ENCODE peak calls at places on chromosome 12, in six cellular contexts. One of them, this sample, is unnamed.
A peak's percentile ranks its signal among the peaks of the same experiment; 100 is the strongest.

GRCh38 chr12:48194780-48195179 is 8.3 kb downstream of the OR10AD1 start:
- DNase-seq in mesenchymal stem cell: peak; percentile 54
- DNase-seq in astrocyte: peak; percentile 28
- DNase-seq in body of pancreas: no peak
- DNase-seq in cardiac muscle cell: no peak
- DNase-seq in lung: no peak
- DNase-seq in this sample: no peak

GRCh38 chr12:51390457-51391046 is 654 bp downstream of the GALNT6 start:
- DNase-seq in mesenchymal stem cell: no peak
- DNase-seq in astrocyte: no peak
- DNase-seq in body of pancreas: no peak
- DNase-seq in cardiac muscle cell: no peak
- DNase-seq in lung: no peak
- DNase-seq in this sample: no peak

GRCh38 chr12:119178544-119179334 is at the start of gene HSPB8:
- DNase-seq in mesenchymal stem cell: peak; percentile 98
- DNase-seq in astrocyte: peak; percentile 87
- DNase-seq in body of pancreas: peak; percentile 81
- DNase-seq in cardiac muscle cell: peak; percentile 98
- DNase-seq in lung: peak; percentile 92
- DNase-seq in this sample: peak; percentile 99

GRCh38 chr12:66590276-66590675 is 88.6 kb downstream of the GRIP1 start:
- DNase-seq in mesenchymal stem cell: no peak
- DNase-seq in astrocyte: no peak
- DNase-seq in body of pancreas: no peak
- DNase-seq in cardiac muscle cell: no peak
- DNase-seq in lung: no peak
- DNase-seq in this sample: no peak

GRCh38 chr12:26523708-26524150 is 309.3 kb downstream of the ITPR2 start:
- DNase-seq in mesenchymal stem cell: peak; percentile 79
- DNase-seq in astrocyte: peak; percentile 91
- DNase-seq in body of pancreas: peak; percentile 99
- DNase-seq in cardiac muscle cell: no peak
- DNase-seq in lung: peak; percentile 91
- DNase-seq in this sample: peak; percentile 85

GRCh38 chr12:57099062-57099714 is 10.3 kb downstream of the NAB2 start:
- DNase-seq in mesenchymal stem cell: no peak
- DNase-seq in astrocyte: no peak
- DNase-seq in body of pancreas: no peak
- DNase-seq in cardiac muscle cell: no peak
- DNase-seq in lung: no peak
- DNase-seq in this sample: no peak

GRCh38 chr12:122197612-122197966 is 5.9 kb upstream of the B3GNT4 start:
- DNase-seq in mesenchymal stem cell: no peak
- DNase-seq in astrocyte: peak; percentile 10
- DNase-seq in body of pancreas: no peak
- DNase-seq in cardiac muscle cell: no peak
- DNase-seq in lung: no peak
- DNase-seq in this sample: no peak

GRCh38 chr12:124381454-124382207 is 86.7 kb downstream of the RFLNA start:
- DNase-seq in mesenchymal stem cell: peak; percentile 72
- DNase-seq in astrocyte: peak; percentile 81
- DNase-seq in body of pancreas: peak; percentile 94
- DNase-seq in cardiac muscle cell: no peak
- DNase-seq in lung: peak; percentile 90
- DNase-seq in this sample: peak; percentile 92

GRCh38 chr12:106773286-106773685 is 1.2 kb upstream of the RIC8B start:
- DNase-seq in mesenchymal stem cell: no peak
- DNase-seq in astrocyte: no peak
- DNase-seq in body of pancreas: no peak
- DNase-seq in cardiac muscle cell: no peak
- DNase-seq in lung: no peak
- DNase-seq in this sample: no peak

GRCh38 chr12:12684375-12685106 is 11.4 kb downstream of the GPR19 start:
- DNase-seq in mesenchymal stem cell: peak; percentile 63
- DNase-seq in astrocyte: no peak
- DNase-seq in body of pancreas: no peak
- DNase-seq in cardiac muscle cell: peak; percentile 83
- DNase-seq in lung: no peak
- DNase-seq in this sample: peak; percentile 35

GRCh38 chr12:108816652-108817335 is 40.6 kb downstream of the SSH1 start:
- DNase-seq in mesenchymal stem cell: no peak
- DNase-seq in astrocyte: no peak
- DNase-seq in body of pancreas: no peak
- DNase-seq in cardiac muscle cell: no peak
- DNase-seq in lung: no peak
- DNase-seq in this sample: peak; percentile 58

GRCh38 chr12:101459642-101460346 is 15.3 kb upstream of the SPIC start:
- DNase-seq in mesenchymal stem cell: peak; percentile 62
- DNase-seq in astrocyte: no peak
- DNase-seq in body of pancreas: peak; percentile 14
- DNase-seq in cardiac muscle cell: no peak
- DNase-seq in lung: no peak
- DNase-seq in this sample: peak; percentile 17

GRCh38 chr12:124386059-124386458 is 91.2 kb downstream of the RFLNA start:
- DNase-seq in mesenchymal stem cell: peak; percentile 53
- DNase-seq in astrocyte: peak; percentile 42
- DNase-seq in body of pancreas: no peak
- DNase-seq in cardiac muscle cell: no peak
- DNase-seq in lung: no peak
- DNase-seq in this sample: peak; percentile 85

GRCh38 chr12:22525426-22525825 is 18.9 kb downstream of the C2CD5 start:
- DNase-seq in mesenchymal stem cell: no peak
- DNase-seq in astrocyte: peak; percentile 6
- DNase-seq in body of pancreas: no peak
- DNase-seq in cardiac muscle cell: no peak
- DNase-seq in lung: no peak
- DNase-seq in this sample: no peak

GRCh38 chr12:57340104-57340503 is 89.1 kb upstream of the STAC3 start:
- DNase-seq in mesenchymal stem cell: peak; percentile 96
- DNase-seq in astrocyte: peak; percentile 86
- DNase-seq in body of pancreas: peak; percentile 71
- DNase-seq in cardiac muscle cell: peak; percentile 77
- DNase-seq in lung: no peak
- DNase-seq in this sample: peak; percentile 56

GRCh38 chr12:52728374-52728773 is 25.1 kb upstream of the KRT77 start:
- DNase-seq in mesenchymal stem cell: no peak
- DNase-seq in astrocyte: no peak
- DNase-seq in body of pancreas: no peak
- DNase-seq in cardiac muscle cell: no peak
- DNase-seq in lung: no peak
- DNase-seq in this sample: no peak

GRCh38 chr12:51923506-51924365 is 16.4 kb downstream of the ACVRL1 start:
- DNase-seq in mesenchymal stem cell: no peak
- DNase-seq in astrocyte: no peak
- DNase-seq in body of pancreas: peak; percentile 39
- DNase-seq in cardiac muscle cell: peak; percentile 56
- DNase-seq in lung: peak; percentile 52
- DNase-seq in this sample: peak; percentile 88

GRCh38 chr12:45726594-45727300 is 2.8 kb upstream of the ARID2 start:
- DNase-seq in mesenchymal stem cell: peak; percentile 59
- DNase-seq in astrocyte: peak; percentile 17
- DNase-seq in body of pancreas: peak; percentile 61
- DNase-seq in cardiac muscle cell: peak; percentile 58
- DNase-seq in lung: peak; percentile 53
- DNase-seq in this sample: peak; percentile 81

GRCh38 chr12:58588771-58589170 is 331.5 kb downstream of the LRIG3 start:
- DNase-seq in mesenchymal stem cell: peak; percentile 37
- DNase-seq in astrocyte: no peak
- DNase-seq in body of pancreas: no peak
- DNase-seq in cardiac muscle cell: no peak
- DNase-seq in lung: no peak
- DNase-seq in this sample: no peak

GRCh38 chr12:29695026-29695425 is 88.7 kb downstream of the TMTC1 start:
- DNase-seq in mesenchymal stem cell: peak; percentile 43
- DNase-seq in astrocyte: no peak
- DNase-seq in body of pancreas: no peak
- DNase-seq in cardiac muscle cell: no peak
- DNase-seq in lung: no peak
- DNase-seq in this sample: no peak

GRCh38 chr12:101414533-101415119 is 7.1 kb upstream of the ARL1 start:
- DNase-seq in mesenchymal stem cell: peak; percentile 68
- DNase-seq in astrocyte: peak; percentile 25
- DNase-seq in body of pancreas: peak; percentile 59
- DNase-seq in cardiac muscle cell: peak; percentile 60
- DNase-seq in lung: peak; percentile 35
- DNase-seq in this sample: no peak

GRCh38 chr12:108666326-108666995 is 32.8 kb upstream of the SELPLG start:
- DNase-seq in mesenchymal stem cell: peak; percentile 56
- DNase-seq in astrocyte: no peak
- DNase-seq in body of pancreas: peak; percentile 41
- DNase-seq in cardiac muscle cell: no peak
- DNase-seq in lung: no peak
- DNase-seq in this sample: peak; percentile 70

GRCh38 chr12:76708291-76708690 is 55.6 kb upstream of the ZDHHC17 start:
- DNase-seq in mesenchymal stem cell: peak; percentile 20
- DNase-seq in astrocyte: no peak
- DNase-seq in body of pancreas: no peak
- DNase-seq in cardiac muscle cell: no peak
- DNase-seq in lung: no peak
- DNase-seq in this sample: no peak

GRCh38 chr12:101696477-101697196 is 803 bp upstream of the CHPT1 start:
- DNase-seq in mesenchymal stem cell: no peak
- DNase-seq in astrocyte: no peak
- DNase-seq in body of pancreas: peak; percentile 52
- DNase-seq in cardiac muscle cell: peak; percentile 22
- DNase-seq in lung: peak; percentile 54
- DNase-seq in this sample: peak; percentile 67

GRCh38 chr12:128069359-128069997 is 197.5 kb upstream of the TMEM132C start:
- DNase-seq in mesenchymal stem cell: peak; percentile 45
- DNase-seq in astrocyte: peak; percentile 53
- DNase-seq in body of pancreas: peak; percentile 24
- DNase-seq in cardiac muscle cell: peak; percentile 75
- DNase-seq in lung: no peak
- DNase-seq in this sample: no peak

DNA sequence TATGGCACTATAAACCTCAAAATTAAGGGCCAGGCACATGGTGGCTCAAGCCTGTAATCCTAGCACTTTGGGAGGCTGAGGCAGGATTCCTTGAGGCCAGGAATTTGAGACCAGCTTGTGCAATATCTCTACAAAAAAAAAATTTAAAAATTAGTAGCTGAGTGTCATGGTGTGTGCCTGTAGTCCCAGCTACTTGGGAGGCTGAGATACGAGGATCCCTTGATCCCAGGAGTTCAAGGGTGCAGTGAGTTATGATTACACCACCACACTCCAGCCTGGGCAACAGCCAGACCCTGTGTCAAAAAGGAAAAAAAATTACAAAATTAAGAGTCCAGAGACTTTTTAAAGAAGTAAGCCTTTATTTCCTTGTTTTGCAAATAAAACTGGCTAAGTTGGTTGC is 1.8 kb upstream of the GCN1 start:
- DNase-seq in mesenchymal stem cell: peak; percentile 6
- DNase-seq in astrocyte: no peak
- DNase-seq in body of pancreas: no peak
- DNase-seq in cardiac muscle cell: no peak
- DNase-seq in lung: no peak
- DNase-seq in this sample: no peak
- H3K27ac ChIP-seq in mesenchymal stem cell: no peak overlapping the region
- H3K27ac ChIP-seq in astrocyte: no peak overlapping the region
- H3K27ac ChIP-seq in body of pancreas: no peak overlapping the region
- H3K27ac ChIP-seq in cardiac muscle cell: no peak overlapping the region
- H3K27ac ChIP-seq in lung: no peak overlapping the region
- H3K27ac ChIP-seq in this sample: peak overlapping the region; percentile 91

DNA sequence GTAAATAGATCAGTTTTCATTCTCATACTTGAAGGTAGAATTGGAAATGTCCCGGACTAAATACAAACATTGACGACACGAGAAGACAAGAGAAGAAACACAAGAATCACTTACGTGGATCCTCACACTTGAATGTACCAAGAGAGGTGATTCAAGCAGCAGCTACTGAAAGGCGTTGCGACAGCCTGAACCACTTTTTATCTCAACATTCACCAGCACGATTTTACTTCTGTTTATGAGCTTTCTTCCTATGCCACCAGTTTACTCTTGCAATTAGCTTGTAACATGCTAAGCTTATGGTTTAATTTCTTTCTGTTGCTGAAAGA is 3.5 kb upstream of the FZD10 start:
- DNase-seq in mesenchymal stem cell: no peak
- DNase-seq in astrocyte: no peak
- DNase-seq in body of pancreas: no peak
- DNase-seq in cardiac muscle cell: no peak
- DNase-seq in lung: no peak
- DNase-seq in this sample: no peak
- H3K4me3 ChIP-seq in mesenchymal stem cell: no peak overlapping the region
- H3K4me3 ChIP-seq in astrocyte: no peak overlapping the region
- H3K4me3 ChIP-seq in body of pancreas: no peak overlapping the region
- H3K4me3 ChIP-seq in cardiac muscle cell: no peak overlapping the region
- H3K4me3 ChIP-seq in lung: no peak overlapping the region
- H3K4me3 ChIP-seq in this sample: no peak overlapping the region

DNA sequence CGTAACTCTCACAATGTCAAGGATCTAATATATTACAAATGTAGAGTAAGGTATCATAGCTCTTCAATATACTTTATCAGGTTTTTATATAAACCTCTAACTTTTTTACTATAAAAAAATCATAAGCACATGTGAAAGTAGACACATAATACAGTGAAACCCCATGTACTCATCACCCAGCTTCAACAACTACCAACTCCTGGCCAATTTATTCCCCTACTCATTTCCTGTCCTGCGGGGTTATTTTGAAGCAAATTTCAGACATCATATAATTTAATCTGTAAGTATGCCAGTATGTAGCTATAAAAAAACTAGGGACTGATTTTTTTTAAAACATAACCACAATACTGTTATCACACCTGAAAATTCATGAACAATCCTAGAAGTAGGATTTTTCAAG is 47.7 kb downstream of the NOPCHAP1 start:
- DNase-seq in mesenchymal stem cell: no peak
- DNase-seq in astrocyte: no peak
- DNase-seq in body of pancreas: no peak
- DNase-seq in cardiac muscle cell: no peak
- DNase-seq in lung: no peak
- DNase-seq in this sample: no peak
- H3K27ac ChIP-seq in mesenchymal stem cell: no peak overlapping the region
- H3K27ac ChIP-seq in astrocyte: no peak overlapping the region
- H3K27ac ChIP-seq in body of pancreas: no peak overlapping the region
- H3K27ac ChIP-seq in cardiac muscle cell: no peak overlapping the region
- H3K27ac ChIP-seq in lung: no peak overlapping the region
- H3K27ac ChIP-seq in this sample: no peak overlapping the region

GRCh38 chr12:91998316-91998715 is 147.3 kb downstream of the BTG1 start:
- DNase-seq in mesenchymal stem cell: no peak
- DNase-seq in astrocyte: no peak
- DNase-seq in body of pancreas: no peak
- DNase-seq in cardiac muscle cell: no peak
- DNase-seq in lung: no peak
- DNase-seq in this sample: no peak

GRCh38 chr12:91990525-91990924 is 155.1 kb downstream of the BTG1 start:
- DNase-seq in mesenchymal stem cell: no peak
- DNase-seq in astrocyte: peak; percentile 52
- DNase-seq in body of pancreas: no peak
- DNase-seq in cardiac muscle cell: no peak
- DNase-seq in lung: no peak
- DNase-seq in this sample: no peak

GRCh38 chr12:91993287-91994028 is 152.2 kb downstream of the BTG1 start:
- DNase-seq in mesenchymal stem cell: no peak
- DNase-seq in astrocyte: no peak
- DNase-seq in body of pancreas: no peak
- DNase-seq in cardiac muscle cell: no peak
- DNase-seq in lung: no peak
- DNase-seq in this sample: no peak

GRCh38 chr12:91991397-91992187 is 154.1 kb downstream of the BTG1 start:
- DNase-seq in mesenchymal stem cell: no peak
- DNase-seq in astrocyte: peak; percentile 16
- DNase-seq in body of pancreas: no peak
- DNase-seq in cardiac muscle cell: no peak
- DNase-seq in lung: no peak
- DNase-seq in this sample: no peak

GRCh38 chr12:91994208-91994797 is 151.3 kb downstream of the BTG1 start:
- DNase-seq in mesenchymal stem cell: no peak
- DNase-seq in astrocyte: no peak
- DNase-seq in body of pancreas: no peak
- DNase-seq in cardiac muscle cell: no peak
- DNase-seq in lung: no peak
- DNase-seq in this sample: no peak
- H3K4me3 ChIP-seq in mesenchymal stem cell: no peak overlapping the region
- H3K4me3 ChIP-seq in astrocyte: no peak overlapping the region
- H3K4me3 ChIP-seq in body of pancreas: no peak overlapping the region
- H3K4me3 ChIP-seq in cardiac muscle cell: no peak overlapping the region
- H3K4me3 ChIP-seq in lung: no peak overlapping the region
- H3K4me3 ChIP-seq in this sample: no peak overlapping the region

This sample was measured in psoas muscle.